ENCODE peak calls at places on chromosomes 2 and 18, in five cellular contexts. F, G, X, A and D are unnamed samples.
A peak's percentile ranks its signal among the peaks of the same experiment; 100 is the strongest.

GRCh38 chr18:61637319-61637718 is 255.5 kb downstream of the RNF152 start:
- DNase-seq in F (no peak), G (no peak), X (no peak), A (peak; percentile 75), D (no peak)

GRCh38 chr18:75113455-75113854 is 95.5 kb downstream of the PTGR3 start:
- DNase-seq in F (no peak), G (no peak), X (no peak), A (no peak), D (no peak)

GRCh38 chr2:176418768-176419167 is 149.5 kb downstream of the MTX2 start:
- DNase-seq in F (no peak), G (no peak), X (no peak), A (no peak), D (no peak)

GRCh38 chr2:100989666-100990065 is 12.4 kb upstream of the RPL31 start:
- DNase-seq in F (no peak), G (no peak), X (no peak), A (no peak), D (no peak)

GRCh38 chr2:127270663-127271062 is 23.3 kb downstream of the ERCC3 start:
- DNase-seq in F (no peak), G (no peak), X (no peak), A (peak; percentile 15), D (no peak)

GRCh38 chr2:241940329-241940728 is 70.8 kb downstream of the RTP5 start:
- DNase-seq in F (no peak), G (peak; percentile 20), X (no peak), A (peak; percentile 66), D (no peak)

GRCh38 chr2:218396688-218397501 is 2.8 kb upstream of the CTDSP1 start:
- DNase-seq in F (peak; percentile 71), G (peak; percentile 64), X (peak; percentile 62), A (peak; percentile 47), D (peak; percentile 48)

GRCh38 chr2:177246000-177246399 is 18.5 kb downstream of the NFE2L2 start:
- DNase-seq in F (no peak), G (no peak), X (no peak), A (no peak), D (no peak)

GRCh38 chr2:157055660-157056199 is 201.8 kb upstream of the GALNT5 start:
- DNase-seq in F (no peak), G (peak; percentile 29), X (peak; percentile 61), A (no peak), D (no peak)

DNA sequence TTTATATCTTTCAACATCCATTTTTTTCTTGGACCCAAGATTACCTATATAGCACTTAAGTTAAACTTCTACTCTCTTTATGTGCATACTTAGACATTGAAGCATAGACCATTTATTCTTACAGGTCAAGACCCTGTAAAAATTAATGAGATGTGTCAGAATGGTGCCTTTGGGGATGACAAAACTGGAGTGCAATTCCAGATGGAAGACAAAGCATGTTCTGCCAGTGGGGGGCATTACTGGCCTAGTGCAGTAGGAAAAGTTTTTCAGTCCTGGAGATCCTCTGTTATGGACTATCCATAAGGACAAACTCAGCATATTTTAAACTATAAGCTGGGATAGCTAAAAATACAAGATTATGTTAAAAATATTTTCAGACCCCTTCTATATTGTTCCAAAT is 57.8 kb upstream of the MMADHC start:
- DNase-seq in F (no peak), G (no peak), X (peak; percentile 58), A (no peak), D (no peak)
- TF ChIP-seq CTCF in F (no peak), G (no peak), X (no peak), A (peak; percentile 46), D (no peak)

GRCh38 chr2:178865121-178865520 is 57.9 kb upstream of the TTN start:
- DNase-seq in F (no peak), G (no peak), X (peak; percentile 21), A (no peak), D (no peak)

GRCh38 chr2:178865999-178866398 is 58.8 kb upstream of the TTN start:
- DNase-seq in F (no peak), G (no peak), X (no peak), A (no peak), D (no peak)

GRCh38 chr2:178863130-178863855 is 56.1 kb upstream of the TTN start:
- DNase-seq in F (no peak), G (no peak), X (no peak), A (no peak), D (no peak)

GRCh38 chr2:178865537-178865936 is 58.3 kb upstream of the TTN start:
- DNase-seq in F (no peak), G (peak; percentile 43), X (no peak), A (no peak), D (no peak)

DNA sequence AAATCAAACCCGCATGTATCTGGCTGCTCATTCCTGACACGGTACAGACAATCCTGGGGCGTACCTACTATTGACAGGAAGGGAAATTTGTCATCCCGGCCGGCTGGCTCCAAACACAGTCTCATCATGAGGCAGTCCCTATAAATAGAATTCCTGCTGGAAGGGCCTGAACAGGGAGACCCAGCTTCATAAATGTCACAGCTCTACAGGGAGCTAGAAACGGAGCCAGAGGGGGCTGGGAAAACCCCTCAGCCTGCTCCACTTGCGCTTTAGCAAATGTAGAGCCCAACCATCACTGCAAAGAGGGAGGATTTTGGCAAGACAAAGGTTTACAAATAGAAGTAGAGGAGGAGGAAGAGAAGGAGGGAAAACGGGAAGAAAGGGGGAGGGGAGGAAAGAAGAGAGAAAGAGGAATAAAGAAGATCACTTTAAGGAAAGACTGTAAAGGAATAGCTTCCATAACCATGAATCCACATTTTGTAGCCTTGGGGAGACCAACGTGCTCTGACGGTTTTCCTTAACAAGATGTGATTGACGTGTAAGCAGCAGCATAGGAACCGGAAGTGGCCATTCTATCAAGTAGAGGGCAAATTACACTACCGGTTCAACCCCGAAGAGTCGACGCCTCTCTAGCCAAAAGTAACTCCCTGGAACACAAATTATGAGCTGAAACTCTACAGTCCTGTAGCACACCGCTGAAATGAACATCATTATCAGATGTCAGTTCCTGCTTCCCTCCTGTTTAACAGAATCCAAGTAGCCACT is 56.8 kb upstream of the TTN start:
- DNase-seq in F (no peak), G (no peak), X (peak; percentile 62), A (peak; percentile 53), D (no peak)
- TF ChIP-seq POLR2AphosphoS5 in F (no peak), G (no peak), X (peak; percentile 40), A (no peak), D (no peak)

DNA sequence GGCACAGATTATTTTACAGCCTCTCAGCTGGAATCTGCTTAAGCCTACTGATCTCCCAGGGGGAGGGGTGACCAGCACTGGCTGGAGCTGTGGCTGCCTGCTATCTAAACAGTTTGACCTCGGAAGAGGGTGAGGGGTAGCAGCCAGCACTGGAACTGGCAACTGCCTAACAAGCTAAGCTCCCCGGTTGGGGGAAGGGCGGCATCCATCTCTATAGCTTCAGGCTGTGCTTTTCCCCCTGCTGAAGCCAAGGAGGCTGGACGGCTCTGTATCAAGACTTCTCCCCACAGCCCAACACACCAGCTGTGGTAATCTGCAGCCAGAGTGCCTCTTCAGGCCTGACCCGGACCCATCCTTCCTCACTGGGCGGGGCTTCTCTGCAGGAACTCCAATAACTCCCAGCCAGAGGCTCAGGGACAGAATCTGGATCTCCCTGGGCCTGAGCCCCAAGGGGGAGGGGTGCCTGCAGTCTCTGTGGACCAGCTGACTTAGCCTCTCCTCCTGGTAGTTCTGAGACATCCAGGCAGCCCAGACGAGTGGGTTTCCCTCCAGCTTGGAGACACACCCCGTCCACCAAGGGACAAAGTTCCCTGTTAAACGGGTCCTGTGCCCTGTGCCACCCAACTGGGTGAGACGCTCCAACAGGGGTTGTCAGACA is 560.2 kb downstream of the LRP1B start:
- DNase-seq in F (no peak), G (no peak), X (no peak), A (no peak), D (no peak)
- TF ChIP-seq CTCF in F (no peak), G (no peak), X (no peak), A (no peak), D (no peak)

DNA sequence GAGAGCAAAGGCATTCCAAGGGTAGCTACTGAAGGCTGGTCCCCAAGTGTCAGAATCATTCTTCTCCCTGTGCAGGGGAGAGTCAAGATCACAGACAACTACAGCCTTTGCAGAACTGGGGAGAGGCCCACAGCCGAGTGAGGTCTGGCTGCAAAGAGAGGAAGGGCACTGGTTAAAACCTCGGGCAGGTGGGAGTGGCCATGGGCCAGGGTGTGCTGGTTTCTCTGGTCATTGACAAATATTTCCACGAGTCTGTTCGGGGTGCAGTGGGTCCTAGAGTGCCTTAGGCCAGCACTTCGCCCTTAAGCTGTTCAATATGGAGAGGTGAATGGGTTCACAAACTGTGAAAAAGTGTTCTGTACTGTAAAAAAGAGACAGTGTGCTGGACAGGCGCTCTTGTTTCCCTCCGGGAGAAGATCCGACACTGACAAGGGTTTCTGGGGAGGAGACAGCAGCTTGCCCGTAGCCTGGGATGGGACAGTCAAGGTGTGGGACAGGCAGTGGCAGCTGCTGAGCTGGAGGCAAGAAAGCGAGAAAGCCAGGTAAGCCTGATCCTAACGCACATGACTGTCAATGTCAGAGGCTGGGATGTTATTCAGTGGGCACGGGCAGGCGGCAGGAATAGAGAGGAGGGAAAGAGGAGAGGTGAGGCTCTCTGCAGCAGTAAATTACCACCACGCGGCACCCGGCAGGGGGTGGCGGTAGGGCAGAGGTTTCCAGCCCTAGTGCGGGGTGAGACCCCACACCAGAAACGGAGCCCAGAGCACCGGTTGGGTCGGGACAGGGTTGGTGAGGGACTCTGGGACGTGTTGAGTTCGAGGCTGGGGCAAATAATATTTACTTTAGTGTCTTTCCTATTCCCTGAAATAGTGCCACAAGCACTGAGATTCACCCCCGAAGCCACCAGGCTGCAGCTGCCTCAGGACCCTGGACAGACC is 2.0 kb downstream of the NPPC start:
- DNase-seq in F (no peak), G (no peak), X (no peak), A (no peak), D (no peak)
- TF ChIP-seq POLR2AphosphoS5 in F (no peak), G (no peak), X (no peak), A (no peak), D (no peak)

DNA sequence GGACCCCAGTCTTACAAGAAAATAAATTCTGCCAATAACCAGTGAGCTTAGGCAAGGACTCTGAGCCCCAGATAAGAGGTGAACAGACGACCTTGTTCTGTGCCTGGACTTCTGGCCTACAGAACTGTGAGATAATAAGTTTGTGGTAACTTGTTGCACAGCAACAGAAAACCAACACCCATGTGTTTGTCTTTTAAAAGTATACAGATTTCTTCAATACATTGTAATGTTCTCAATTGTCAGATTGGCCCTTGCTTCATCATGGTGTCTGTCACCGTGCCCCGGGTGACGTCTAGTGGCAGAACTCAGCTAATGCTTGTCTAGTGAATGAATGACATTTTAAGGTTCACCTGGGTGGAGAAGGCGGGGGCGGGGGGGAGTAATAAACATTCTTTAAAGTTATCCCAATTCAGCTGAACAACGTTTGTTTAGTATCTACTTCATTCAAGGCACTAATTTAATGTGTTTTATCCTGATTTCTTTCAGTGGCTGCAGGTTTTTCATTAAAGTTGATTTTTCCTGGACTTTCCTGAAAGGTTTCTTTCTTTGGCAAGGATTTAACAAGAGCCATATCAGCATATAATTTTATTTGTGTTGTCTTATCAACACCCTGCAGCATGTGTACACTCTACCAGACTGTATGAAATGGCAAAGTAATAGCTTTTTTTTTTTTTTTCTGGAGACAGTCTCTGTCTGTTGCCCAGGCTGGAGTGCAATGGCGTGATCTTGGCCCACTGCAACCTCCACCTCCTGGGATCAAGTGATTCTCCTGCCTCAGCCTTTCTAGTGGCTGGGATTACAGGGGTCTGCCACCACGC is 123.8 kb upstream of the DLX2 start:
- DNase-seq in F (peak; percentile 51), G (peak; percentile 49), X (no peak), A (no peak), D (no peak)
- TF ChIP-seq CTCF in F (no peak), G (peak; percentile 68), X (no peak), A (no peak), D (peak; percentile 54)